ENCODE peak calls at places on chromosomes 1 and 21, in nine cellular contexts. P is GM12865, D is lower lobe of right lung, J is lower leg skin, F is ovary, Q is B cell, U is body of pancreas, O is upper lobe of right lung, H is cardiac fibroblast. X is an unnamed sample.

GRCh38 chr21:22352088-22352487 is 1353.9 kb downstream of the NCAM2 start:
- DNase-seq in U (no peak), F (no peak), J (no peak), H (no peak), O (no peak), P (no peak), Q (no peak), D (no peak), X (no peak)

GRCh38 chr1:44806025-44806703 is 987 bp downstream of the DYNLT4 start:
- DNase-seq in J (peak), D (no peak), H (no peak), P (no peak), U (no peak), O (peak), F (peak), Q (peak), X (peak)

GRCh38 chr1:43255438-43256210 is 14.2 kb upstream of the TMEM125 start:
- DNase-seq in O (peak), Q (no peak), U (no peak), P (no peak), H (no peak), D (no peak), J (peak), F (no peak), X (no peak)

GRCh38 chr21:44420416-44421205 is 34.7 kb upstream of the LRRC3 start:
- DNase-seq in Q (no peak), J (peak), P (no peak), O (peak), U (no peak), F (peak), H (no peak), D (no peak), X (no peak)

GRCh38 chr1:27542463-27543273 is 52.7 kb upstream of the WASF2 start:
- DNase-seq in D (no peak), H (peak), P (no peak), F (no peak), O (no peak), U (peak), Q (no peak), J (no peak), X (no peak)

GRCh38 chr1:159282118-159282517 is 20.0 kb upstream of the FCER1A start:
- DNase-seq in H (no peak), O (no peak), P (no peak), D (no peak), U (no peak), Q (no peak), J (no peak), F (no peak), X (no peak)

GRCh38 chr1:78527706-78528105 is 36.9 kb downstream of the PTGFR start:
- DNase-seq in J (no peak), O (no peak), Q (no peak), F (no peak), H (no peak), D (no peak), U (no peak), P (no peak), X (no peak)

GRCh38 chr1:30195424-30196134 is 527.8 kb downstream of the MATN1 start:
- DNase-seq in H (no peak), F (no peak), U (no peak), D (no peak), Q (no peak), P (no peak), J (no peak), O (no peak), X (no peak)

GRCh38 chr1:19704247-19705113 is 39.8 kb downstream of the HTR6 start:
- DNase-seq in F (peak), U (peak), P (peak), D (peak), O (peak), H (peak), Q (peak), J (peak), X (peak)

GRCh38 chr1:9684806-9685205 is 33.3 kb downstream of the PIK3CD start:
- DNase-seq in D (no peak), J (no peak), H (no peak), O (no peak), P (no peak), F (no peak), Q (peak), U (no peak), X (no peak)

GRCh38 chr1:4678318-4678717 is 23.9 kb downstream of the AJAP1 start:
- DNase-seq in Q (no peak), U (no peak), O (no peak), D (no peak), P (no peak), J (no peak), H (no peak), F (no peak), X (no peak)

GRCh38 chr1:219067350-219067712 is 106.3 kb upstream of the LYPLAL1 start:
- DNase-seq in H (no peak), Q (no peak), D (no peak), U (no peak), J (no peak), O (no peak), P (no peak), F (no peak), X (no peak)

GRCh38 chr1:48448932-48449331 is 23.1 kb downstream of the SPATA6 start:
- DNase-seq in P (no peak), J (no peak), H (no peak), Q (no peak), U (no peak), O (no peak), D (no peak), F (no peak), X (no peak)

GRCh38 chr1:48450505-48450904 is 21.5 kb downstream of the SPATA6 start:
- DNase-seq in Q (no peak), H (peak), P (no peak), J (no peak), O (no peak), F (no peak), U (no peak), D (no peak), X (no peak)
- TF ChIP-seq CTCF in Q (no peak), H (peak), P (no peak), J (no peak), O (peak), F (no peak), U (peak), D (peak), X (no peak)

GRCh38 chr1:24155011-24155782 is 12.3 kb upstream of the IL22RA1 start:
- DNase-seq in U (peak), Q (no peak), J (peak), F (no peak), H (no peak), O (no peak), D (no peak), P (peak), X (no peak)
- TF ChIP-seq CTCF in U (peak), Q (no peak), J (no peak), F (no peak), H (no peak), O (peak), D (no peak), P (no peak), X (peak)

GRCh38 chr1:56578963-56579875 is at the start of gene PLPP3:
- DNase-seq in P (peak), H (peak), J (peak), F (peak), Q (peak), D (peak), U (peak), O (peak), X (peak)
- TF ChIP-seq CTCF in P (peak), H (peak), J (no peak), F (peak), Q (peak), D (peak), U (peak), O (peak), X (peak)

GRCh38 chr1:226868726-226869125 is 1.7 kb upstream of the PSEN2 start:
- DNase-seq in U (no peak), O (no peak), H (no peak), D (no peak), Q (no peak), P (no peak), J (no peak), F (no peak), X (no peak)

GRCh38 chr1:226870026-226870322 is 442 bp upstream of the PSEN2 start:
- DNase-seq in F (no peak), H (no peak), U (no peak), P (no peak), Q (no peak), D (no peak), J (no peak), O (no peak), X (no peak)

GRCh38 chr1:226871636-226872327 is 1.4 kb downstream of the PSEN2 start:
- DNase-seq in P (no peak), Q (no peak), H (no peak), J (peak), F (no peak), O (no peak), U (no peak), D (peak), X (no peak)

GRCh38 chr1:226871047-226871365 is 590 bp downstream of the PSEN2 start:
- DNase-seq in D (no peak), P (no peak), O (no peak), U (no peak), H (no peak), Q (no peak), J (no peak), F (no peak), X (no peak)

DNA sequence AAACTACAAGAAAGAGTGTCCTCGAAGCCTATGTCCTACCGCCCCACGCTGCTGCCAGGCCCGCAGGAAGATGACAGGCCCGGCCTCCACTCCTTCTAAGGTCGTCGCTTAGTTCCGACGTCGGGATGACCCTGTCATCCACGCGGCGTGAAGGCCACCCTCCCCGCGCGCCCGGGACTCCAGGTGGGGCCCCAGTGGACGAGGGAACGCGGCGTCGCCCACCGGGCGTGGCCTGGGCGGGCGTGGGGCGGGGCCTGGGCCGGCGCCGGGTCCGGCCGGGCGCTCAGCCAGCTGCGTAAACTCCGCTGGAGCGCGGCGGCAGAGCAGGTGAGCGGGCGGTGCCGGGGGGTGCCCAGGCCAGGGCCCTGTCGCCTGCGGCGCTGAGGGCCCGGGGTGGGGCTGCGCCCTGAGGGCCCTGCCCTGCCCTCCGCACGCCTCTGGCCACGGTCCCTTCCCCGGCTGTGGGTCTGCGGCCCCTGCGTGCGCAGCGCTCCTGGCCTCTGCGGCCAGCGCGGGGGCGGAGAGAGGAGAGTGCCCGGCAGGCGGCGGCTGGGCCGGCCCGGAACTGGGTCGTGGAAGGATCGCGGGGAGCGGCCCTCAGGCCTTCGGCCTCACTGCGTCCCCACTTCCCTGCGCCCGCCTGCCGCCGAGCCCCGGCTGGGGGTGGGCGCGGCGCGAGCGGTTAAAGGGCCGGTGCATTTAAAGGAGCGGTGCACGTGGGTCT is at the start of gene PSEN2:
- DNase-seq in J (peak), U (peak), H (peak), F (peak), D (peak), O (peak), P (peak), Q (peak), X (peak)
- TF ChIP-seq CTCF in J (no peak), U (no peak), H (no peak), F (no peak), D (no peak), O (peak), P (peak), Q (no peak), X (no peak)

GRCh38 chr1:236151739-236152424 is 9.5 kb downstream of the GPR137B start:
- DNase-seq in Q (no peak), F (no peak), D (no peak), J (peak), U (no peak), O (no peak), H (no peak), P (no peak), X (no peak)

GRCh38 chr1:236149003-236149595 is 6.8 kb downstream of the GPR137B start:
- DNase-seq in O (no peak), D (no peak), P (no peak), Q (no peak), J (peak), F (no peak), H (no peak), U (no peak), X (no peak)

GRCh38 chr1:236149696-236150228 is 7.4 kb downstream of the GPR137B start:
- DNase-seq in O (no peak), J (peak), P (no peak), U (no peak), H (no peak), D (no peak), F (no peak), Q (no peak), X (no peak)

GRCh38 chr1:236150972-236151371 is 8.6 kb downstream of the GPR137B start:
- DNase-seq in O (no peak), H (no peak), Q (no peak), U (no peak), F (no peak), J (no peak), D (no peak), P (no peak), X (no peak)

DNA sequence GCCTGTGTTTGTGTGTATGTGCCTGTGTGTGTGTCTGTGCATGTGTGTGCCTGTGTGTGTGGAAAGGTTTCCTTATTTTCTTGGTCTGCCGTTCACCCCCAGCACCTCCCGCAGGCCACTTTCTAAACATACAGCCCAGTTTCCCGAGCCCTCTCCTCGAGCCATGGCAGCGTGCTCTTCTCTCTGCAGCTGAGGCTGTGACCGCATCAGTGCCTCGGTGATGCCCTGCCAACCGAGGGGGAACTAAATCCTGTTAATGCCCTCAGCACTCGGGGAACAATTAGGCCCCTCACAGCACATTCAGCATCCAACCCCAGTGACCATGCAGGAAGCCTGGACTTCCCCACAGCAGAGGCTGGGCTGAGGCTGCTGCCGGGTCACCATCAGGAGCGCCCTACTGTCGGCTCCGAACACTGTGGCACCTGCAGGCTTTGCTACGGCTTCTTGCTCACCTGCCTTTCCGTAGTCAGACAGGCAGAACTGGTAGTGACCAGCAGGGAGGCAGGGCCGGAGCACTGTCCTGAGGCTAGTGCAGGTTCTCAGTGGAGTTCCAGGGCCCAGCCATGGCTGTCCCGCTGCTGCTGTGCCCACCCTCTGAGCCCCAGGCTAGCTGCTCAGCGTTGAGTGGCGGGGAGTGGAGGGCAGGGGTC is 8.1 kb downstream of the GPR137B start:
- DNase-seq in Q (no peak), F (no peak), P (peak), D (no peak), O (no peak), U (no peak), J (peak), H (no peak), X (no peak)
- TF ChIP-seq CTCF in Q (no peak), F (no peak), P (no peak), D (no peak), O (no peak), U (no peak), J (no peak), H (no peak), X (no peak)

GRCh38 chr1:231750818-231751623 is 124.4 kb downstream of the DISC1 start:
- DNase-seq in U (no peak), J (no peak), O (no peak), F (no peak), Q (no peak), H (no peak), D (no peak), P (no peak), X (no peak)

GRCh38 chr1:231751624-231751897 is 125.0 kb downstream of the DISC1 start:
- DNase-seq in D (no peak), F (no peak), P (no peak), U (no peak), Q (no peak), H (no peak), O (no peak), J (no peak), X (no peak)

GRCh38 chr1:231757101-231757404 is 130.5 kb downstream of the DISC1 start:
- DNase-seq in D (no peak), Q (no peak), J (no peak), P (no peak), H (no peak), F (no peak), O (no peak), U (no peak), X (no peak)

GRCh38 chr1:231750296-231750695 is 123.7 kb downstream of the DISC1 start:
- DNase-seq in U (no peak), O (no peak), J (no peak), Q (no peak), D (no peak), F (no peak), P (no peak), H (no peak), X (no peak)

DNA sequence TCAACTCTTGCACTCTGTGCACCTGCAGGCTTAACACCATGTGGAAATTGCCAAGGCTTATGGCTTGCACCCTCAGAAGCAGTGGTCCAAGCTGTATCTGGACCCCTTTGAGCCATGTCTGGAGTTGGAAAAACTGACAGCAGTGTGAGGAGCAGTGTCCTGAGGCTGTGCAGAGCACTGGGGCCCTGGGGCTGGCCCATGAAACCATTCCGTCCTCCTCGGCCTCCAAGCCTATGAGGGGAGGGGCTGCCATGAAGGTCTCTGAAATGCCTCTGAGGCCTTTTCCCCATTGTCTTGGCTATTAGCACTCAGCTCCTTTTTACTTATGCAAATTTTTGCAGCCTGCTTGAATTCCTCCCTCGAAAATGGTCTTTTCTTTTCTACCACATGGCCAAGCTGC is 126.7 kb downstream of the DISC1 start:
- DNase-seq in Q (no peak), D (no peak), U (no peak), P (no peak), H (no peak), F (no peak), J (no peak), O (no peak), X (no peak)
- TF ChIP-seq CTCF in Q (no peak), D (no peak), U (no peak), P (no peak), H (no peak), F (no peak), J (no peak), O (no peak), X (no peak)

GRCh38 chr1:204149635-204150565 is 1.9 kb downstream of the ETNK2 start:
- DNase-seq in U (no peak), D (peak), F (peak), P (no peak), J (no peak), Q (no peak), H (no peak), O (no peak), X (no peak)
- TF ChIP-seq CTCF in U (no peak), D (no peak), F (no peak), P (no peak), J (no peak), Q (no peak), H (no peak), O (no peak), X (no peak)

GRCh38 chr1:54360165-54361005 is 45.8 kb downstream of the SSBP3 start:
- DNase-seq in P (no peak), O (no peak), J (no peak), H (no peak), Q (no peak), D (no peak), F (no peak), U (no peak), X (no peak)
- TF ChIP-seq CTCF in P (peak), O (no peak), J (no peak), H (no peak), Q (no peak), D (no peak), F (no peak), U (no peak), X (no peak)

GRCh38 chr1:2431095-2431494 is 18.7 kb upstream of the PEX10 start:
- DNase-seq in P (no peak), U (no peak), Q (no peak), F (no peak), J (no peak), O (no peak), D (no peak), H (no peak), X (no peak)
- TF ChIP-seq CTCF in P (no peak), U (no peak), Q (no peak), F (no peak), J (no peak), O (no peak), D (no peak), H (no peak), X (no peak)